ENCODE peak calls at places on chromosomes 11 and 22, in four cellular contexts. X is activated B cell treated with CpG ODN at 0.5 μM for 24 hours, C is PC-3, M is glutamatergic neuron. I is an unnamed sample.

GRCh38 chr11:111851067-111851466 is 20.3 kb downstream of the ALG9 start:
- DNase-seq in X (no peak), C (no peak), M (no peak), I (no peak)

GRCh38 chr11:122424636-122425035 is 230.9 kb upstream of the UBASH3B start:
- DNase-seq in M (no peak), X (no peak), C (no peak), I (no peak)

GRCh38 chr11:12363373-12363772 is 14.0 kb upstream of the PARVA start:
- DNase-seq in X (no peak), C (no peak), M (no peak), I (no peak)

GRCh38 chr11:63564056-63564784 is 1.0 kb upstream of the PLAAT2 start:
- DNase-seq in C (no peak), M (no peak), X (no peak), I (no peak)

GRCh38 chr11:76742912-76743311 is 40.2 kb upstream of the TSKU start:
- DNase-seq in M (no peak), X (no peak), C (no peak), I (no peak)

GRCh38 chr22:26848244-26848920 is 191.0 kb downstream of the MIAT start:
- DNase-seq in X (no peak), M (no peak), C (no peak), I (no peak)

GRCh38 chr22:50007057-50007511 is 5.5 kb downstream of the IL17REL start:
- DNase-seq in X (no peak), M (no peak), C (peak), I (no peak)

GRCh38 chr11:78630561-78631303 is 56.1 kb upstream of the NARS2 start:
- DNase-seq in C (peak), X (no peak), M (no peak), I (no peak)

GRCh38 chr11:111269146-111269868 is 23.8 kb downstream of the POU2AF2 start:
- DNase-seq in M (no peak), X (no peak), C (no peak), I (no peak)

GRCh38 chr22:38300197-38300945 is 16.9 kb downstream of the CSNK1E start:
- DNase-seq in M (no peak), C (no peak), X (no peak), I (no peak)

GRCh38 chr22:38299001-38299651 is 18.1 kb downstream of the CSNK1E start:
- DNase-seq in X (no peak), C (peak), M (no peak), I (no peak)

GRCh38 chr22:38296372-38296771 is 20.9 kb downstream of the CSNK1E start:
- DNase-seq in M (no peak), X (no peak), C (no peak), I (no peak)

GRCh38 chr22:38299758-38300157 is 17.5 kb downstream of the CSNK1E start:
- DNase-seq in M (no peak), X (no peak), C (no peak), I (no peak)

GRCh38 chr22:38298312-38299000 is 18.8 kb downstream of the CSNK1E start:
- DNase-seq in C (peak), M (no peak), X (peak), I (no peak)
- TF ChIP-seq CTCF in C (peak), M (peak), X (peak), I (no peak)

GRCh38 chr11:44108260-44108659 is 12.8 kb downstream of the EXT2 start:
- DNase-seq in M (no peak), X (no peak), C (no peak), I (no peak)

GRCh38 chr11:44101098-44101497 is 5.6 kb downstream of the EXT2 start:
- DNase-seq in M (no peak), C (no peak), X (no peak), I (no peak)

GRCh38 chr11:44110231-44110679 is 14.8 kb downstream of the EXT2 start:
- DNase-seq in C (peak), X (peak), M (peak), I (no peak)

GRCh38 chr11:44104472-44105294 is 9.2 kb downstream of the EXT2 start:
- DNase-seq in M (no peak), C (peak), X (no peak), I (no peak)
- TF ChIP-seq CTCF in M (no peak), C (peak), X (no peak), I (no peak)

DNA sequence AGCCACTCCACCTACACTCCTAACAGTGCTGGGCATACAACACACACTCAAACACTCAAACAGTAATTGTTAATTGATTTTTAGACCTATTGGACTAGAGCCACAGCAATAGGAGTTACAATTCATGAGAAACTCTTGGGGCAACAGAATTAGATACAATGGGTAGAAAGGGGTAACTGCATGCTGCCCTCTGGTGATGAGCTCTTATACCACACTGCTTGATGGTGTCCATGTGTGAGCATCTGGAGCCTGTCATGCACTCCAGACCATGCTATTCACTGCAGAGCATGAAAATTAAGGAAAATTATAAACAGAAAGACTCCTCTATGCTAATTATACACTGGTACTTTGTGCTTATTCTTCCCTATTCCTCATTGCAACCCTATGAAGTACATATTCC is 975.5 kb upstream of the CCDC90B start:
- DNase-seq in X (no peak), C (no peak), M (no peak), I (no peak)
- TF ChIP-seq CTCF in X (no peak), C (no peak), M (no peak), I (no peak)

DNA sequence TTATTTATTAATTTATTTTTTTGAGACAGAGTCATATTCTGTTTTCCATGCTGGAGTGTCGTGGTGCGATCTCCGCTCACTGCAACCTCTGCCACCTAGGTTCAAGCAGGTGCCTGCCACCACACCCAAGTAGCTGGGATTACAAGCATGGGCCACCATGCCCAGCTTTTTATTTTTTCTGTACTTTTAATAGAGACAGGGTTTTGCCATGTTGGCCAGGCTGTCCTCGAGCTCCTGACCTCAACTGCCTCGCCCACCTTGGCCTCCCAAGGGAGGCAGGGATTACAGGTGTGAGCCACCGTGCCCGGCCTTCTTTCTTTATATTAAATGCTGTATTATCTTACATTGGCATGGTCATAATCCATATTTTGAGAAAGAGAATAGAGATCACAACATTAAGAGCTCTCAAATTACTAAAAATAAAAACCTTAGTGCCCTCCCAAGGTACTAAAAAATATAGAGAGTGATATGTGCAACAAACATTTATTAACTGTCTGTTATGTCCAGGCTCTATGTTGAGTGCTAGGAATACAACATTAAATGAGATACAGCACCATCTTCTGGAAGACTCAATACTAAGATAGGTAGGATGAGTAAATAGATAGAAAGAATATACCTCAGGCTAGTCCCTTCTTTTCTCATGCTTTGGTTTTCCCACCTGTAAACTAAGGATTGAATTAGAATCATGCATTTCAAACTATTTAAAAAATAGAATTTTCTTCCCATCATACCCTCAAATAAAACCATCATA is 84.1 kb downstream of the BBOX1 start:
- DNase-seq in C (no peak), X (no peak), M (no peak), I (no peak)
- TF ChIP-seq CTCF in C (peak), X (no peak), M (no peak), I (no peak)

GRCh38 chr11:57069942-57070341 is 81.2 kb downstream of the OR5AK2 start:
- DNase-seq in C (no peak), X (no peak), M (no peak), I (no peak)
- TF ChIP-seq CTCF in C (no peak), X (no peak), M (no peak), I (no peak)

DNA sequence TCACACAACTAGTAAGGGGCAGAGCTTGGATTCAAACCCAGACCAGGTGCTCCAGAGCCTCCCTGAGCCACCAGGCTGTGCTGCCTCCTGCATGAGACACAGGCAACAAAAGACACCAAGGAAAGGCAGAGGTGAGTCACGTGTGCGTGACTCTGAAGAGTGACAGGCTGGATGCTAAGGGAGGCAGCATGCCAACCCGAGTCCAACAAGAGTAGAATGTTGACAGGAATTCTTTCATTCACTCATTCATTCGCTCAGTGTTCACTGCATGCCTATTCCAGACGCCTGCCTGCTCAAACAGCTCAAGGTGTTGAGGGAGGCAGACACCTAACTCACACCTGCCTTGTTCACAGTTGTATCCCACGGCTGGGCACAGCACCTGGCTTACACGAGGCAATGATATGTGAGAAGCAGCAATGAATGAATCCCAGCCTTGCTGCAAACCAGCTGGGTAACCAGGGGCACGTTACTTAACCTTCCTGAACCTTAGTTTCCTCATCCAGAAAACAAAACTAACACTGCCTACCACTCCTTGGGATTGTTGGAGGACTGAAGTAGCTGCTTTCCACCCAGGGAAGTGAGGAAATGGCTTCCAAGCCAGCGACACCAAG is 73.8 kb upstream of the ARFGAP3 start:
- DNase-seq in X (peak), M (no peak), C (peak), I (no peak)
- TF ChIP-seq CTCF in X (no peak), M (no peak), C (peak), I (no peak)

DNA sequence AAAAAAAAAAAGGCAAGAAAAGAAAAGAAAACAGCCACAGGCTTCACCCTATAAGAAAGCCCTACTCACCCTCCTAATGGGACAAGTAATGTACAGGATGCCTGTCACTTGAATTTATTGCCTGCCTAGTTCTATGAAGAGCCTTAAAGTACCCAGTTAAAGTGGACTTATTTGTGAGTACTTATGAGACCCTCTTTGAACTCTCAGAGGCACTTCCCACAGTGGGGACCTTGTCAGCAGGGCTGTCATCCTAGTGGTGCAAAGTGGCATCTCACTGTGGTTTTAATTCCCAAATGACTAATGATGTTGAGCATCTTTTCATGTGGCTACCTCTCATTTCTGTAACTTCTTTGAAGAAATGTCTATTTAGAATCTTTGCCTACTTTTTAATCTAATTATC is 41.8 kb upstream of the BARX2 start:
- DNase-seq in X (no peak), C (peak), M (no peak), I (no peak)
- TF ChIP-seq CTCF in X (no peak), C (peak), M (peak), I (peak)

GRCh38 chr22:46247443-46247975 is 2.6 kb downstream of the CDPF1 start:
- DNase-seq in X (no peak), M (no peak), C (no peak), I (no peak)
- TF ChIP-seq CTCF in X (no peak), M (no peak), C (no peak), I (no peak)

I was measured in mesothelial cell of epicardium.